ENCODE peak calls at places on chromosomes 16 and 17, in seven cellular contexts. G is spleen, U is right lobe of liver, C is HCT116, H is esophagus muscularis mucosa, A is stomach, J is prostate gland. D is an unnamed sample.

GRCh38 chr16:47143677-47144558 is at the start of gene NETO2:
- DNase-seq in H (no peak), U (peak), C (no peak), G (peak), J (peak), A (peak), D (no peak)

GRCh38 chr16:17412221-17412620 is 58.5 kb downstream of the XYLT1 start:
- DNase-seq in C (no peak), G (no peak), A (no peak), U (no peak), J (no peak), H (no peak), D (no peak)

GRCh38 chr16:71869089-71869488 is 14.9 kb downstream of the ZNF821 start:
- DNase-seq in C (no peak), U (no peak), J (no peak), G (no peak), A (no peak), H (no peak), D (no peak)

GRCh38 chr16:27109666-27110523 is 43.2 kb downstream of the C16orf82 start:
- DNase-seq in J (peak), C (no peak), G (peak), U (peak), A (peak), H (no peak), D (peak)

GRCh38 chr17:80133626-80133970 is 13.3 kb downstream of the EIF4A3 start:
- DNase-seq in J (peak), H (no peak), A (no peak), G (no peak), U (no peak), C (no peak), D (no peak)

GRCh38 chr17:32876414-32877163 is at the start of gene MYO1D:
- DNase-seq in A (peak), G (peak), U (peak), H (no peak), C (peak), J (peak), D (peak)

GRCh38 chr17:30831257-30831656 is 509 bp upstream of the ATAD5 start:
- DNase-seq in A (no peak), G (no peak), U (no peak), H (no peak), J (no peak), C (no peak), D (no peak)

GRCh38 chr16:81885976-81886586 is 107.0 kb downstream of the PLCG2 start:
- DNase-seq in C (peak), A (no peak), G (no peak), H (no peak), U (no peak), J (no peak), D (no peak)

GRCh38 chr16:2919511-2920255 is 8.0 kb downstream of the FLYWCH1 start:
- DNase-seq in H (peak), A (peak), J (peak), U (no peak), G (no peak), C (peak), D (peak)

GRCh38 chr16:79334127-79334526 is 266.4 kb downstream of the MAF start:
- DNase-seq in G (no peak), C (no peak), H (no peak), U (no peak), J (no peak), A (no peak), D (no peak)

GRCh38 chr17:38825762-38826247 is 684 bp upstream of the CWC25 start:
- DNase-seq in G (no peak), U (no peak), J (no peak), A (no peak), C (no peak), H (no peak), D (peak)

GRCh38 chr16:31108794-31109558 is 790 bp downstream of the BCKDK start:
- DNase-seq in J (no peak), A (no peak), H (no peak), G (no peak), U (no peak), C (no peak), D (no peak)

GRCh38 chr16:58160855-58161254 is 31.7 kb upstream of the CFAP20 start:
- DNase-seq in U (no peak), A (no peak), C (no peak), H (no peak), J (no peak), G (no peak), D (no peak)

GRCh38 chr17:45672301-45672700 is 111.8 kb upstream of the CRHR1 start:
- DNase-seq in C (no peak), H (no peak), A (no peak), G (no peak), U (no peak), J (no peak), D (no peak)

GRCh38 chr17:22310717-22311686 is 618.7 kb downstream of the KCNJ18 start:
- DNase-seq in A (no peak), C (no peak), J (no peak), H (peak), G (no peak), U (no peak), D (no peak)

GRCh38 chr17:57943645-57944044 is 11.6 kb downstream of the CUEDC1 start:
- DNase-seq in C (no peak), U (no peak), J (no peak), A (no peak), G (no peak), H (no peak), D (no peak)

GRCh38 chr17:69594641-69595040 is 180.1 kb downstream of the MAP2K6 start:
- DNase-seq in C (no peak), U (no peak), H (no peak), J (no peak), A (no peak), G (no peak), D (no peak)

GRCh38 chr17:21278304-21279197 is 6.0 kb upstream of the MAP2K3 start:
- DNase-seq in H (no peak), A (peak), J (no peak), C (no peak), G (peak), U (peak), D (no peak)

GRCh38 chr17:19590912-19591551 is 57.4 kb downstream of the SLC47A1 start:
- DNase-seq in U (no peak), A (no peak), H (no peak), G (no peak), C (no peak), J (no peak), D (no peak)

GRCh38 chr17:21283482-21284318 is 811 bp upstream of the MAP2K3 start:
- DNase-seq in U (peak), C (peak), G (peak), J (no peak), A (peak), H (no peak), D (no peak)

DNA sequence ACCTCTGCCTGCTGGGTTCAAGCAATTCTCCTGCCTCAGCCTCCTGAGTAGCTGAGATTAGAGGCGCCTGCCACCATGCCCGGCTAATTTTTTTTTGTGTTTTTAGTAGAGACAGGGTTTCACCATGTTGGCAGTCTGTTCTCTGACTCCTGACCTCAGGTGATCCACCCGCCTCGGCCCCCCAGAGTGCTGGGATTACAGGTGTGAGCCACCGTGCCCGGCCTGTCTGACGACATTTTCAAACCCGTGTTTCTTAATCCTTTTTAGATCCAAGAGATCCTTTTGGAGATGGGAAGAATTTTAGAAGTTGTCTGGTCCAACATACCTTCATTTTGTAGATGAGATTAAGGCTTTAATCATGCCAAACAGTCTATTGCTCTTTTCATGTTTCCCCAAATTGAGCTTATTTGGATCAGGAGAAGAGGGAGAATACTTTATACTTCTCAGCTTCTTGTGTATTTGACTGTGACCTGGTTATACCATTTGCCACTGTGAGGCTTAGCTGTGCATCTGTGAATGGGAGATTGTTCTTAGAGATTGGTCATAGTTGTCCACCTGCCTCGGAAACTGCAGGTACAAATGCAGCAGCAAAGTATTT is 25.8 kb downstream of the USP10 start:
- DNase-seq in A (no peak), H (no peak), J (no peak), C (no peak), U (no peak), G (no peak), D (no peak)
- TF ChIP-seq POLR2A in A (no peak), H (no peak), J (no peak), C (no peak), U (no peak), G (no peak), D (no peak)

GRCh38 chr16:8886593-8887437 is 4.7 kb downstream of the LITAFD start:
- DNase-seq in U (peak), J (no peak), A (no peak), H (no peak), C (no peak), G (peak), D (no peak)
- TF ChIP-seq POLR2A in U (no peak), J (no peak), A (no peak), H (no peak), C (no peak), G (no peak), D (no peak)

GRCh38 chr16:8962393-8963009 is 1.2 kb downstream of the USP7 start:
- DNase-seq in J (no peak), U (peak), G (peak), A (peak), H (no peak), C (no peak), D (no peak)
- TF ChIP-seq POLR2A in J (no peak), U (no peak), G (no peak), A (no peak), H (no peak), C (no peak), D (no peak)

GRCh38 chr17:59355030-59355694 is 23.7 kb downstream of the YPEL2 start:
- DNase-seq in H (no peak), C (peak), G (no peak), A (no peak), J (no peak), U (no peak), D (no peak)

GRCh38 chr17:59356543-59357218 is 25.2 kb downstream of the YPEL2 start:
- DNase-seq in A (no peak), G (no peak), J (no peak), H (no peak), C (no peak), U (no peak), D (no peak)

GRCh38 chr17:59355695-59356323 is 24.4 kb downstream of the YPEL2 start:
- DNase-seq in A (no peak), J (no peak), C (no peak), H (no peak), U (no peak), G (no peak), D (no peak)

GRCh38 chr17:59357219-59357699 is 25.8 kb downstream of the YPEL2 start:
- DNase-seq in C (no peak), J (no peak), U (no peak), G (no peak), H (no peak), A (no peak), D (no peak)

GRCh38 chr17:59357929-59358328 is 26.5 kb downstream of the YPEL2 start:
- DNase-seq in G (no peak), H (no peak), J (no peak), C (no peak), A (no peak), U (no peak), D (no peak)
- TF ChIP-seq POLR2A in G (no peak), H (no peak), J (no peak), C (no peak), A (no peak), U (no peak), D (no peak)

D was measured in uterus.